ENCODE peak calls at places on chromosomes 3 and 15, in four cellular contexts. One of them, this sample, is unnamed.

GRCh38 chr3:134576426-134576825 is 74.4 kb downstream of the KY start:
- DNase-seq in T follicular helper cell: no peak
- DNase-seq in stimulated activated CD8-positive, alpha-beta memory T cell treated with anti-CD3 and anti-CD28 coated beads, Interleukin-2, amount 100 ng/mL, for 1 hour: no peak
- DNase-seq in CD4-positive, alpha-beta memory T cell: no peak
- DNase-seq in this sample: no peak

GRCh38 chr15:96593735-96594134 is 263.2 kb downstream of the NR2F2 start:
- DNase-seq in T follicular helper cell: no peak
- DNase-seq in stimulated activated CD8-positive, alpha-beta memory T cell treated with anti-CD3 and anti-CD28 coated beads, Interleukin-2, amount 100 ng/mL, for 1 hour: no peak
- DNase-seq in CD4-positive, alpha-beta memory T cell: no peak
- DNase-seq in this sample: no peak

GRCh38 chr3:133958071-133958806 is 62.6 kb upstream of the RAB6B start:
- DNase-seq in T follicular helper cell: no peak
- DNase-seq in stimulated activated CD8-positive, alpha-beta memory T cell treated with anti-CD3 and anti-CD28 coated beads, Interleukin-2, amount 100 ng/mL, for 1 hour: no peak
- DNase-seq in CD4-positive, alpha-beta memory T cell: no peak
- DNase-seq in this sample: no peak

GRCh38 chr3:133464573-133464972 is 64.7 kb downstream of the BFSP2 start:
- DNase-seq in T follicular helper cell: no peak
- DNase-seq in stimulated activated CD8-positive, alpha-beta memory T cell treated with anti-CD3 and anti-CD28 coated beads, Interleukin-2, amount 100 ng/mL, for 1 hour: no peak
- DNase-seq in CD4-positive, alpha-beta memory T cell: no peak
- DNase-seq in this sample: no peak

GRCh38 chr3:14133876-14134275 is 9.0 kb downstream of the TMEM43 start:
- DNase-seq in T follicular helper cell: no peak
- DNase-seq in stimulated activated CD8-positive, alpha-beta memory T cell treated with anti-CD3 and anti-CD28 coated beads, Interleukin-2, amount 100 ng/mL, for 1 hour: no peak
- DNase-seq in CD4-positive, alpha-beta memory T cell: no peak
- DNase-seq in this sample: no peak

GRCh38 chr15:91867581-91868026 is 14.1 kb downstream of the SLCO3A1 start:
- DNase-seq in T follicular helper cell: no peak
- DNase-seq in stimulated activated CD8-positive, alpha-beta memory T cell treated with anti-CD3 and anti-CD28 coated beads, Interleukin-2, amount 100 ng/mL, for 1 hour: no peak
- DNase-seq in CD4-positive, alpha-beta memory T cell: no peak
- DNase-seq in this sample: no peak

GRCh38 chr3:57746156-57747125 is 9.7 kb upstream of the SLMAP start:
- DNase-seq in T follicular helper cell: no peak
- DNase-seq in stimulated activated CD8-positive, alpha-beta memory T cell treated with anti-CD3 and anti-CD28 coated beads, Interleukin-2, amount 100 ng/mL, for 1 hour: no peak
- DNase-seq in CD4-positive, alpha-beta memory T cell: no peak
- DNase-seq in this sample: no peak

GRCh38 chr3:189908646-189909045 is 212.1 kb downstream of the P3H2 start:
- DNase-seq in T follicular helper cell: no peak
- DNase-seq in stimulated activated CD8-positive, alpha-beta memory T cell treated with anti-CD3 and anti-CD28 coated beads, Interleukin-2, amount 100 ng/mL, for 1 hour: no peak
- DNase-seq in CD4-positive, alpha-beta memory T cell: no peak
- DNase-seq in this sample: no peak

GRCh38 chr3:46624533-46624932 is 12.2 kb downstream of the FAM240A start:
- DNase-seq in T follicular helper cell: no peak
- DNase-seq in stimulated activated CD8-positive, alpha-beta memory T cell treated with anti-CD3 and anti-CD28 coated beads, Interleukin-2, amount 100 ng/mL, for 1 hour: no peak
- DNase-seq in CD4-positive, alpha-beta memory T cell: no peak
- DNase-seq in this sample: no peak

GRCh38 chr15:59349715-59350420 is 22.8 kb downstream of the MYO1E start:
- DNase-seq in T follicular helper cell: no peak
- DNase-seq in stimulated activated CD8-positive, alpha-beta memory T cell treated with anti-CD3 and anti-CD28 coated beads, Interleukin-2, amount 100 ng/mL, for 1 hour: no peak
- DNase-seq in CD4-positive, alpha-beta memory T cell: no peak
- DNase-seq in this sample: no peak

GRCh38 chr15:27850050-27850449 is 249.1 kb downstream of the OCA2 start:
- DNase-seq in T follicular helper cell: no peak
- DNase-seq in stimulated activated CD8-positive, alpha-beta memory T cell treated with anti-CD3 and anti-CD28 coated beads, Interleukin-2, amount 100 ng/mL, for 1 hour: no peak
- DNase-seq in CD4-positive, alpha-beta memory T cell: no peak
- DNase-seq in this sample: no peak

GRCh38 chr3:117763561-117763960 is 1054.0 kb downstream of the TUSC7 start:
- DNase-seq in T follicular helper cell: no peak
- DNase-seq in stimulated activated CD8-positive, alpha-beta memory T cell treated with anti-CD3 and anti-CD28 coated beads, Interleukin-2, amount 100 ng/mL, for 1 hour: no peak
- DNase-seq in CD4-positive, alpha-beta memory T cell: no peak
- DNase-seq in this sample: no peak

GRCh38 chr15:99732268-99732641 is 982 bp downstream of the LYSMD4 start:
- DNase-seq in T follicular helper cell: no peak
- DNase-seq in stimulated activated CD8-positive, alpha-beta memory T cell treated with anti-CD3 and anti-CD28 coated beads, Interleukin-2, amount 100 ng/mL, for 1 hour: no peak
- DNase-seq in CD4-positive, alpha-beta memory T cell: no peak
- DNase-seq in this sample: no peak

GRCh38 chr3:14216257-14217048 is 37.8 kb downstream of the LSM3 start:
- DNase-seq in T follicular helper cell: peak
- DNase-seq in stimulated activated CD8-positive, alpha-beta memory T cell treated with anti-CD3 and anti-CD28 coated beads, Interleukin-2, amount 100 ng/mL, for 1 hour: no peak
- DNase-seq in CD4-positive, alpha-beta memory T cell: peak
- DNase-seq in this sample: peak

GRCh38 chr15:69973102-69973714 is 124.5 kb downstream of the TLE3 start:
- DNase-seq in T follicular helper cell: no peak
- DNase-seq in stimulated activated CD8-positive, alpha-beta memory T cell treated with anti-CD3 and anti-CD28 coated beads, Interleukin-2, amount 100 ng/mL, for 1 hour: no peak
- DNase-seq in CD4-positive, alpha-beta memory T cell: no peak
- DNase-seq in this sample: no peak

GRCh38 chr3:54951405-54951804 is 23.5 kb upstream of the LRTM1 start:
- DNase-seq in T follicular helper cell: no peak
- DNase-seq in stimulated activated CD8-positive, alpha-beta memory T cell treated with anti-CD3 and anti-CD28 coated beads, Interleukin-2, amount 100 ng/mL, for 1 hour: no peak
- DNase-seq in CD4-positive, alpha-beta memory T cell: no peak
- DNase-seq in this sample: no peak

GRCh38 chr3:98763076-98763475 is at the start of gene ST3GAL6:
- DNase-seq in T follicular helper cell: no peak
- DNase-seq in stimulated activated CD8-positive, alpha-beta memory T cell treated with anti-CD3 and anti-CD28 coated beads, Interleukin-2, amount 100 ng/mL, for 1 hour: no peak
- DNase-seq in CD4-positive, alpha-beta memory T cell: no peak
- DNase-seq in this sample: no peak

GRCh38 chr15:70014860-70015490 is 82.7 kb downstream of the TLE3 start:
- DNase-seq in T follicular helper cell: no peak
- DNase-seq in stimulated activated CD8-positive, alpha-beta memory T cell treated with anti-CD3 and anti-CD28 coated beads, Interleukin-2, amount 100 ng/mL, for 1 hour: no peak
- DNase-seq in CD4-positive, alpha-beta memory T cell: no peak
- DNase-seq in this sample: no peak

GRCh38 chr3:47715928-47716327 is 65.8 kb downstream of the SMARCC1 start:
- DNase-seq in T follicular helper cell: no peak
- DNase-seq in stimulated activated CD8-positive, alpha-beta memory T cell treated with anti-CD3 and anti-CD28 coated beads, Interleukin-2, amount 100 ng/mL, for 1 hour: no peak
- DNase-seq in CD4-positive, alpha-beta memory T cell: no peak
- DNase-seq in this sample: no peak

GRCh38 chr15:95296626-95297025 is 1033.9 kb upstream of the NR2F2 start:
- DNase-seq in T follicular helper cell: no peak
- DNase-seq in stimulated activated CD8-positive, alpha-beta memory T cell treated with anti-CD3 and anti-CD28 coated beads, Interleukin-2, amount 100 ng/mL, for 1 hour: no peak
- DNase-seq in CD4-positive, alpha-beta memory T cell: no peak
- DNase-seq in this sample: no peak

GRCh38 chr15:100764778-100765457 is 114.7 kb upstream of the ALDH1A3 start:
- DNase-seq in T follicular helper cell: no peak
- DNase-seq in stimulated activated CD8-positive, alpha-beta memory T cell treated with anti-CD3 and anti-CD28 coated beads, Interleukin-2, amount 100 ng/mL, for 1 hour: no peak
- DNase-seq in CD4-positive, alpha-beta memory T cell: no peak
- DNase-seq in this sample: no peak

GRCh38 chr3:19215427-19215826 is 67.1 kb downstream of the KCNH8 start:
- DNase-seq in T follicular helper cell: no peak
- DNase-seq in stimulated activated CD8-positive, alpha-beta memory T cell treated with anti-CD3 and anti-CD28 coated beads, Interleukin-2, amount 100 ng/mL, for 1 hour: no peak
- DNase-seq in CD4-positive, alpha-beta memory T cell: no peak
- DNase-seq in this sample: no peak

GRCh38 chr3:159911011-159911663 is 77.5 kb upstream of the IL12A start:
- DNase-seq in T follicular helper cell: no peak
- DNase-seq in stimulated activated CD8-positive, alpha-beta memory T cell treated with anti-CD3 and anti-CD28 coated beads, Interleukin-2, amount 100 ng/mL, for 1 hour: no peak
- DNase-seq in CD4-positive, alpha-beta memory T cell: no peak
- DNase-seq in this sample: no peak

GRCh38 chr3:148975696-148976095 is 15.6 kb upstream of the GYG1 start:
- DNase-seq in T follicular helper cell: no peak
- DNase-seq in stimulated activated CD8-positive, alpha-beta memory T cell treated with anti-CD3 and anti-CD28 coated beads, Interleukin-2, amount 100 ng/mL, for 1 hour: no peak
- DNase-seq in CD4-positive, alpha-beta memory T cell: no peak
- DNase-seq in this sample: no peak

GRCh38 chr15:62482715-62483429 is 317.8 kb upstream of the C2CD4B start:
- DNase-seq in T follicular helper cell: no peak
- DNase-seq in stimulated activated CD8-positive, alpha-beta memory T cell treated with anti-CD3 and anti-CD28 coated beads, Interleukin-2, amount 100 ng/mL, for 1 hour: no peak
- DNase-seq in CD4-positive, alpha-beta memory T cell: no peak
- DNase-seq in this sample: no peak

GRCh38 chr15:93146196-93146595 is 57.2 kb upstream of the RGMA start:
- DNase-seq in T follicular helper cell: no peak
- DNase-seq in stimulated activated CD8-positive, alpha-beta memory T cell treated with anti-CD3 and anti-CD28 coated beads, Interleukin-2, amount 100 ng/mL, for 1 hour: no peak
- DNase-seq in CD4-positive, alpha-beta memory T cell: no peak
- DNase-seq in this sample: no peak

GRCh38 chr3:196886175-196886574 is 18.5 kb downstream of the SENP5 start:
- DNase-seq in T follicular helper cell: no peak
- DNase-seq in stimulated activated CD8-positive, alpha-beta memory T cell treated with anti-CD3 and anti-CD28 coated beads, Interleukin-2, amount 100 ng/mL, for 1 hour: no peak
- DNase-seq in CD4-positive, alpha-beta memory T cell: no peak
- DNase-seq in this sample: no peak

GRCh38 chr15:69156726-69157381 is 3.6 kb upstream of the GLCE start:
- DNase-seq in T follicular helper cell: no peak
- DNase-seq in stimulated activated CD8-positive, alpha-beta memory T cell treated with anti-CD3 and anti-CD28 coated beads, Interleukin-2, amount 100 ng/mL, for 1 hour: no peak
- DNase-seq in CD4-positive, alpha-beta memory T cell: no peak
- DNase-seq in this sample: no peak

GRCh38 chr3:46538803-46539442 is 27.2 kb downstream of the LRRC2 start:
- DNase-seq in T follicular helper cell: peak
- DNase-seq in stimulated activated CD8-positive, alpha-beta memory T cell treated with anti-CD3 and anti-CD28 coated beads, Interleukin-2, amount 100 ng/mL, for 1 hour: peak
- DNase-seq in CD4-positive, alpha-beta memory T cell: peak
- DNase-seq in this sample: peak

GRCh38 chr3:46558184-46559029 is 7.7 kb downstream of the LRRC2 start:
- DNase-seq in T follicular helper cell: peak
- DNase-seq in stimulated activated CD8-positive, alpha-beta memory T cell treated with anti-CD3 and anti-CD28 coated beads, Interleukin-2, amount 100 ng/mL, for 1 hour: peak
- DNase-seq in CD4-positive, alpha-beta memory T cell: peak
- DNase-seq in this sample: peak

GRCh38 chr3:150890320-150890719 is 14.9 kb downstream of the MINDY4B start:
- DNase-seq in T follicular helper cell: no peak
- DNase-seq in stimulated activated CD8-positive, alpha-beta memory T cell treated with anti-CD3 and anti-CD28 coated beads, Interleukin-2, amount 100 ng/mL, for 1 hour: no peak
- DNase-seq in CD4-positive, alpha-beta memory T cell: no peak
- DNase-seq in this sample: no peak

GRCh38 chr3:177459397-177459796 is 262.1 kb upstream of the TBL1XR1 start:
- DNase-seq in T follicular helper cell: no peak
- DNase-seq in stimulated activated CD8-positive, alpha-beta memory T cell treated with anti-CD3 and anti-CD28 coated beads, Interleukin-2, amount 100 ng/mL, for 1 hour: no peak
- DNase-seq in CD4-positive, alpha-beta memory T cell: no peak
- DNase-seq in this sample: no peak

GRCh38 chr15:88255109-88255495 is 1.4 kb downstream of the NTRK3 start:
- DNase-seq in T follicular helper cell: no peak
- DNase-seq in stimulated activated CD8-positive, alpha-beta memory T cell treated with anti-CD3 and anti-CD28 coated beads, Interleukin-2, amount 100 ng/mL, for 1 hour: no peak
- DNase-seq in CD4-positive, alpha-beta memory T cell: no peak
- DNase-seq in this sample: no peak